ENCODE peak calls at places on chromosomes 3 and 15, in six cellular contexts. One of them, this sample, is unnamed.

GRCh38 chr3:42892169-42892568 is 13.8 kb upstream of the ZNF662 start:
- DNase-seq in GOT3: no peak
- DNase-seq in pons: no peak
- DNase-seq in HS-27A: no peak
- DNase-seq in PC-9: no peak
- DNase-seq in H7: no peak
- DNase-seq in this sample: no peak

GRCh38 chr15:20645956-20646355 is 104.4 kb upstream of the GOLGA6L6 start:
- DNase-seq in HS-27A: no peak
- DNase-seq in PC-9: no peak
- DNase-seq in H7: no peak
- DNase-seq in GOT3: no peak
- DNase-seq in pons: peak
- DNase-seq in this sample: peak

GRCh38 chr15:25693321-25694237 is 169.5 kb downstream of the ATP10A start:
- DNase-seq in H7: peak
- DNase-seq in pons: no peak
- DNase-seq in GOT3: no peak
- DNase-seq in PC-9: no peak
- DNase-seq in HS-27A: no peak
- DNase-seq in this sample: no peak

GRCh38 chr3:65831733-65832425 is 206.8 kb downstream of the MAGI1 start:
- DNase-seq in H7: no peak
- DNase-seq in pons: peak
- DNase-seq in PC-9: no peak
- DNase-seq in GOT3: no peak
- DNase-seq in HS-27A: no peak
- DNase-seq in this sample: no peak

GRCh38 chr3:42189746-42190145 is 76.2 kb downstream of the CCK start:
- DNase-seq in PC-9: no peak
- DNase-seq in GOT3: no peak
- DNase-seq in HS-27A: no peak
- DNase-seq in pons: no peak
- DNase-seq in H7: no peak
- DNase-seq in this sample: no peak

GRCh38 chr3:72489916-72490315 is 358.3 kb downstream of the SHQ1 start:
- DNase-seq in pons: no peak
- DNase-seq in HS-27A: no peak
- DNase-seq in H7: no peak
- DNase-seq in GOT3: no peak
- DNase-seq in PC-9: no peak
- DNase-seq in this sample: no peak

GRCh38 chr15:32649336-32649735 is 7.8 kb downstream of the SCG5 start:
- DNase-seq in pons: no peak
- DNase-seq in HS-27A: no peak
- DNase-seq in GOT3: no peak
- DNase-seq in PC-9: no peak
- DNase-seq in H7: peak
- DNase-seq in this sample: no peak

GRCh38 chr3:32374788-32375595 is 16.7 kb upstream of the CMTM7 start:
- DNase-seq in PC-9: peak
- DNase-seq in GOT3: no peak
- DNase-seq in pons: peak
- DNase-seq in H7: peak
- DNase-seq in HS-27A: peak
- DNase-seq in this sample: no peak

GRCh38 chr3:142850395-142851023 is 38.4 kb downstream of the PCOLCE2 start:
- DNase-seq in HS-27A: peak
- DNase-seq in GOT3: no peak
- DNase-seq in PC-9: peak
- DNase-seq in pons: no peak
- DNase-seq in H7: no peak
- DNase-seq in this sample: peak

This sample was measured in left lung.